ENCODE peak calls at places on chromosome 11, in nine cellular contexts. D is right cardiac atrium; J is GM12864; P is NCI-H2107; Z is stimulated activated CD8-positive, alpha-beta memory T cell treated with anti-CD3 and anti-CD28 coated beads, Interleukin-4, amount 100 ng/mL, for 24 hours; X is hippocampal formation; K is CD8-positive, alpha-beta T cell; B is Caco-2; Y is pulmonary artery endothelial cell. V is an unnamed sample.

GRCh38 chr11:84144531-84144930 is 858.4 kb upstream of the CCDC90B start:
- DNase-seq in D (no peak), J (no peak), P (no peak), Z (no peak), X (no peak), K (no peak), B (no peak), Y (no peak), V (no peak)

GRCh38 chr11:132312161-132312560 is 941.7 kb downstream of the NTM start:
- DNase-seq in D (no peak), J (no peak), P (no peak), Z (no peak), X (no peak), K (no peak), B (no peak), Y (no peak), V (no peak)

GRCh38 chr11:6640036-6640984 is 15.3 kb downstream of the DCHS1 start:
- DNase-seq in D (peak; percentile 46), J (no peak), P (no peak), Z (no peak), X (no peak), K (no peak), B (no peak), Y (no peak), V (no peak)

GRCh38 chr11:110022548-110022947 is 70.6 kb upstream of the ZC3H12C start:
- DNase-seq in D (no peak), J (no peak), P (no peak), Z (no peak), X (no peak), K (no peak), B (no peak), Y (no peak), V (no peak)

GRCh38 chr11:13214276-13214865 is 63.2 kb upstream of the BMAL1 start:
- DNase-seq in D (no peak), J (no peak), P (no peak), Z (no peak), X (no peak), K (no peak), B (no peak), Y (no peak), V (no peak)

GRCh38 chr11:8646873-8647272 is 35.6 kb downstream of the TRIM66 start:
- DNase-seq in D (no peak), J (no peak), P (no peak), Z (no peak), X (no peak), K (no peak), B (no peak), Y (no peak), V (no peak)

GRCh38 chr11:34363363-34364084 is 5.7 kb upstream of the ABTB2 start:
- DNase-seq in D (no peak), J (no peak), P (no peak), Z (no peak), X (no peak), K (no peak), B (no peak), Y (no peak), V (no peak)

GRCh38 chr11:69166186-69167115 is 10.7 kb downstream of the SMIM38 start:
- DNase-seq in D (no peak), J (peak; percentile 67), P (no peak), Z (peak; percentile 46), X (no peak), K (no peak), B (no peak), Y (peak; percentile 33), V (peak; percentile 24)

GRCh38 chr11:73439002-73439843 is 63.0 kb downstream of the RELT start:
- DNase-seq in D (no peak), J (no peak), P (no peak), Z (no peak), X (no peak), K (no peak), B (no peak), Y (no peak), V (no peak)

GRCh38 chr11:122843281-122844150 is 5.2 kb downstream of the CRTAM start:
- DNase-seq in D (no peak), J (no peak), P (no peak), Z (no peak), X (no peak), K (peak; percentile 32), B (no peak), Y (no peak), V (peak; percentile 42)

GRCh38 chr11:110376711-110377324 is 52.9 kb upstream of the FDX1 start:
- DNase-seq in D (peak; percentile 82), J (peak; percentile 73), P (peak; percentile 63), Z (no peak), X (peak; percentile 26), K (no peak), B (peak; percentile 95), Y (peak; percentile 81), V (no peak)

GRCh38 chr11:10990637-10991036 is 132.8 kb upstream of the ZBED5 start:
- DNase-seq in D (no peak), J (no peak), P (no peak), Z (no peak), X (no peak), K (no peak), B (no peak), Y (no peak), V (no peak)

GRCh38 chr11:70209391-70209912 is 6.4 kb downstream of the FADD start:
- DNase-seq in D (no peak), J (no peak), P (no peak), Z (no peak), X (no peak), K (no peak), B (no peak), Y (no peak), V (no peak)

GRCh38 chr11:28481673-28482480 is 373.7 kb downstream of the METTL15 start:
- DNase-seq in D (no peak), J (no peak), P (no peak), Z (no peak), X (no peak), K (no peak), B (no peak), Y (no peak), V (no peak)

GRCh38 chr11:38323961-38324761 is 1726.1 kb upstream of the RAG2 start:
- DNase-seq in D (no peak), J (no peak), P (no peak), Z (no peak), X (no peak), K (no peak), B (no peak), Y (no peak), V (no peak)

GRCh38 chr11:88246680-88247079 is 71.4 kb upstream of the RAB38 start:
- DNase-seq in D (no peak), J (no peak), P (no peak), Z (no peak), X (no peak), K (no peak), B (no peak), Y (no peak), V (no peak)

GRCh38 chr11:64321533-64321932 is 3.6 kb downstream of the PRDX5 start:
- DNase-seq in D (peak; percentile 14), J (no peak), P (peak; percentile 43), Z (no peak), X (no peak), K (no peak), B (no peak), Y (no peak), V (no peak)

GRCh38 chr11:530960-531825 is 4.2 kb downstream of the HRAS start:
- DNase-seq in D (no peak), J (no peak), P (no peak), Z (no peak), X (no peak), K (no peak), B (no peak), Y (no peak), V (no peak)

GRCh38 chr11:130308059-130308458 is 6.7 kb downstream of the ZBTB44 start:
- DNase-seq in D (no peak), J (no peak), P (no peak), Z (no peak), X (no peak), K (no peak), B (no peak), Y (no peak), V (no peak)

GRCh38 chr11:60918251-60918940 is 4.4 kb downstream of the TMEM109 start:
- DNase-seq in D (no peak), J (no peak), P (no peak), Z (no peak), X (no peak), K (no peak), B (peak; percentile 44), Y (no peak), V (no peak)

GRCh38 chr11:129855086-129855485 is 39.4 kb downstream of the TMEM45B start:
- DNase-seq in D (no peak), J (no peak), P (no peak), Z (no peak), X (no peak), K (no peak), B (peak; percentile 29), Y (no peak), V (no peak)

GRCh38 chr11:128711136-128711535 is 17.3 kb downstream of the FLI1 start:
- DNase-seq in D (no peak), J (no peak), P (no peak), Z (no peak), X (no peak), K (no peak), B (no peak), Y (no peak), V (no peak)